ENCODE peak calls at places on chromosomes 3 and 15, in six cellular contexts. W, A, E, J, F and Z are unnamed samples.

GRCh38 chr3:54951405-54951804 is 23.5 kb upstream of the LRTM1 start:
- DNase-seq in W (peak; percentile 86), A (peak; percentile 3), E (peak; percentile 97), J (peak; percentile 42), F (peak; percentile 36), Z (peak; percentile 77)

GRCh38 chr15:43702701-43703433 is 9.2 kb downstream of the CKMT1A start:
- DNase-seq in W (no peak), A (no peak), E (no peak), J (no peak), F (no peak), Z (no peak)

GRCh38 chr15:71149645-71150557 is 34.6 kb downstream of the THSD4 start:
- DNase-seq in W (no peak), A (no peak), E (no peak), J (no peak), F (no peak), Z (no peak)

GRCh38 chr3:149384911-149385321 is 7.5 kb upstream of the TM4SF1 start:
- DNase-seq in W (no peak), A (peak; percentile 70), E (peak; percentile 96), J (no peak), F (no peak), Z (no peak)

GRCh38 chr3:71581451-71581980 is 2.0 kb downstream of the FOXP1 start:
- DNase-seq in W (peak; percentile 50), A (peak; percentile 23), E (peak; percentile 65), J (peak; percentile 10), F (no peak), Z (peak; percentile 65)

GRCh38 chr3:142366434-142366833 is 81.4 kb downstream of the XRN1 start:
- DNase-seq in W (no peak), A (peak; percentile 45), E (no peak), J (no peak), F (no peak), Z (peak; percentile 29)

GRCh38 chr3:172197344-172197743 is 158.0 kb downstream of the FNDC3B start:
- DNase-seq in W (no peak), A (no peak), E (no peak), J (no peak), F (no peak), Z (no peak)

GRCh38 chr3:141797167-141797773 is 34.1 kb downstream of the GRK7 start:
- DNase-seq in W (peak; percentile 53), A (no peak), E (peak; percentile 66), J (no peak), F (peak; percentile 83), Z (peak; percentile 96)

GRCh38 chr15:80730395-80730794 is 35.3 kb downstream of the ABHD17C start:
- DNase-seq in W (no peak), A (no peak), E (no peak), J (no peak), F (no peak), Z (no peak)

GRCh38 chr3:61237858-61238257 is 13.4 kb downstream of the FHIT start:
- DNase-seq in W (no peak), A (no peak), E (no peak), J (no peak), F (no peak), Z (no peak)

GRCh38 chr15:98651581-98652220 is 3.4 kb downstream of the IGF1R start:
- DNase-seq in W (peak; percentile 27), A (peak; percentile 29), E (peak; percentile 53), J (peak; percentile 14), F (no peak), Z (no peak)

GRCh38 chr3:3170998-3171397 is 8.5 kb downstream of the CRBN start:
- DNase-seq in W (peak; percentile 32), A (peak; percentile 44), E (peak; percentile 50), J (no peak), F (no peak), Z (peak; percentile 48)

GRCh38 chr15:80856809-80857377 is 77.7 kb downstream of the CEMIP start:
- DNase-seq in W (no peak), A (peak; percentile 60), E (peak; percentile 48), J (no peak), F (no peak), Z (peak; percentile 38)

GRCh38 chr3:126952261-126952982 is 30.5 kb upstream of the PLXNA1 start:
- DNase-seq in W (no peak), A (no peak), E (no peak), J (no peak), F (no peak), Z (no peak)

GRCh38 chr15:60797444-60798040 is 318.6 kb upstream of the ICE2 start:
- DNase-seq in W (no peak), A (no peak), E (peak; percentile 56), J (no peak), F (no peak), Z (no peak)

GRCh38 chr3:46892285-46893145 is 15.0 kb downstream of the PTH1R start:
- DNase-seq in W (peak; percentile 83), A (peak; percentile 74), E (peak; percentile 78), J (peak; percentile 80), F (peak; percentile 69), Z (peak; percentile 94)

GRCh38 chr3:11660242-11660641 is 16.5 kb upstream of the VGLL4 start:
- DNase-seq in W (no peak), A (no peak), E (no peak), J (no peak), F (no peak), Z (no peak)

GRCh38 chr3:42499478-42499871 is 3.0 kb upstream of the VIPR1 start:
- DNase-seq in W (no peak), A (no peak), E (no peak), J (no peak), F (no peak), Z (no peak)

GRCh38 chr3:25831578-25831977 is 41.7 kb downstream of the OXSM start:
- DNase-seq in W (peak; percentile 22), A (peak; percentile 42), E (peak; percentile 52), J (no peak), F (no peak), Z (peak; percentile 41)

GRCh38 chr15:22956257-22956979 is 23.8 kb downstream of the CYFIP1 start:
- DNase-seq in W (no peak), A (peak; percentile 15), E (no peak), J (no peak), F (no peak), Z (no peak)

GRCh38 chr3:67526246-67526645 is 128.2 kb downstream of the SUCLG2 start:
- DNase-seq in W (no peak), A (no peak), E (peak; percentile 85), J (peak; percentile 3), F (no peak), Z (no peak)

GRCh38 chr15:98899266-98900021 is 108.1 kb downstream of the PGPEP1L start:
- DNase-seq in W (no peak), A (no peak), E (no peak), J (no peak), F (no peak), Z (no peak)

GRCh38 chr15:96053039-96054021 is 277.2 kb upstream of the NR2F2 start:
- DNase-seq in W (peak; percentile 42), A (peak; percentile 19), E (peak; percentile 9), J (peak; percentile 79), F (peak; percentile 30), Z (peak; percentile 69)

GRCh38 chr15:63037996-63038720 is 4.4 kb upstream of the TPM1 start:
- DNase-seq in W (no peak), A (no peak), E (peak; percentile 11), J (no peak), F (no peak), Z (no peak)

GRCh38 chr15:63040954-63041353 is 1.6 kb upstream of the TPM1 start:
- DNase-seq in W (no peak), A (no peak), E (no peak), J (no peak), F (no peak), Z (no peak)

GRCh38 chr15:63038926-63039673 is 3.4 kb upstream of the TPM1 start:
- DNase-seq in W (no peak), A (no peak), E (peak; percentile 83), J (no peak), F (no peak), Z (no peak)

GRCh38 chr15:63040509-63040908 is 2.0 kb upstream of the TPM1 start:
- DNase-seq in W (no peak), A (no peak), E (no peak), J (no peak), F (no peak), Z (peak; percentile 60)

GRCh38 chr15:63039811-63040210 is 2.7 kb upstream of the TPM1 start:
- DNase-seq in W (no peak), A (no peak), E (no peak), J (no peak), F (no peak), Z (no peak)
- H3K4me2 ChIP-seq in W (no peak overlapping the region), A (no peak overlapping the region), E (no peak overlapping the region), J (peak overlapping the region; percentile 98), F (no peak overlapping the region), Z (no peak overlapping the region)

DNA sequence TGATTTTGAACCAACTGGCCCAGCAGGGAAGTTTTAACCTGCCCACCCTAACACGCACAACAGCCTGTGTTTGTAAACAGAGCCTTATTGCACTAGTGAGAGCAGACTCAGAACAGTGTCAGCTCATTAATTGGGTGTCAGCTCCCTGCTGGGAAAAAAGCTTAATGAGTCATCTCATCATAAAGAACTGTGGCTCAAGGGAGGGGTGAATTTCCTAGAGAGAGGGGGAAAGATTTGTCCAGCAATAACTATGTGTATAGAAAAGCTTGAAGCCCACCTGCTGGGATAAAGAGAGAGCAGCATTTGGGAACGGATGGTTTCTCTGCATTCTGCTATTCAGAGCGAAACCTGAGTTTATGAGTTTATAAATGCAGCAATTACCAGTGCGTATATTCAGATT is 48.9 kb upstream of the GMNC start:
- DNase-seq in W (no peak), A (no peak), E (no peak), J (no peak), F (peak; percentile 76), Z (no peak)
- H3K4me2 ChIP-seq in W (no peak overlapping the region), A (no peak overlapping the region), E (no peak overlapping the region), J (no peak overlapping the region), F (peak overlapping the region; percentile 13), Z (no peak overlapping the region)

GRCh38 chr3:170171563-170171962 is 10.0 kb downstream of the PHC3 start:
- DNase-seq in W (no peak), A (no peak), E (no peak), J (no peak), F (no peak), Z (no peak)
- H3K4me2 ChIP-seq in W (no peak overlapping the region), A (no peak overlapping the region), E (no peak overlapping the region), J (no peak overlapping the region), F (no peak overlapping the region), Z (no peak overlapping the region)

GRCh38 chr15:59266015-59266414 is 59.4 kb downstream of the LDHAL6B start:
- DNase-seq in W (peak; percentile 36), A (no peak), E (no peak), J (no peak), F (no peak), Z (peak; percentile 14)
- H3K4me2 ChIP-seq in W (no peak overlapping the region), A (peak overlapping the region; percentile 43), E (no peak overlapping the region), J (no peak overlapping the region), F (no peak overlapping the region), Z (no peak overlapping the region)